ENCODE peak calls at places on chromosomes 11 and 22, in eight cellular contexts. L is T-helper 17 cell; I is GM12878; T is substantia nigra; S is activated CD4-positive, CD25-positive, alpha-beta regulatory T cell treated with anti-CD3 and anti-CD28 coated beads, Interleukin-2, amount 50 U/mL, for 16 hours; R is DMS153; O is retinal pigment epithelial cell; Z is HFFc6. N is an unnamed sample.

GRCh38 chr22:49577168-49578060 is 250.3 kb downstream of the BRD1 start:
- DNase-seq in L (no peak), I (no peak), T (no peak), S (no peak), R (no peak), O (no peak), Z (no peak), N (no peak)

GRCh38 chr11:44915621-44916020 is 35.1 kb downstream of the TP53I11 start:
- DNase-seq in L (no peak), I (no peak), T (no peak), S (no peak), R (no peak), O (no peak), Z (no peak), N (no peak)

GRCh38 chr11:13261600-13262061 is 16.0 kb upstream of the BMAL1 start:
- DNase-seq in L (no peak), I (no peak), T (no peak), S (no peak), R (no peak), O (peak; percentile 43), Z (peak; percentile 89), N (no peak)

GRCh38 chr11:74681686-74682651 is 49.3 kb downstream of the CHRDL2 start:
- DNase-seq in L (no peak), I (no peak), T (no peak), S (no peak), R (peak; percentile 12), O (no peak), Z (no peak), N (no peak)

GRCh38 chr11:9953994-9954626 is 290.2 kb downstream of the SWAP70 start:
- DNase-seq in L (no peak), I (no peak), T (no peak), S (no peak), R (no peak), O (no peak), Z (no peak), N (no peak)

GRCh38 chr22:26650722-26651421 is 6.5 kb upstream of the MIAT start:
- DNase-seq in L (no peak), I (no peak), T (no peak), S (no peak), R (no peak), O (no peak), Z (no peak), N (no peak)

GRCh38 chr11:61875698-61876097 is 15.6 kb downstream of the FADS3 start:
- DNase-seq in L (no peak), I (no peak), T (no peak), S (no peak), R (no peak), O (no peak), Z (no peak), N (no peak)

GRCh38 chr11:114308689-114309089 is 12.5 kb downstream of the NNMT start:
- DNase-seq in L (no peak), I (no peak), T (no peak), S (no peak), R (peak; percentile 38), O (no peak), Z (no peak), N (no peak)

GRCh38 chr22:20748820-20749428 is 25.0 kb upstream of the SERPIND1 start:
- DNase-seq in L (no peak), I (peak; percentile 82), T (no peak), S (no peak), R (no peak), O (no peak), Z (no peak), N (no peak)

GRCh38 chr11:46235777-46236688 is 41.4 kb upstream of the CREB3L1 start:
- DNase-seq in L (no peak), I (no peak), T (no peak), S (no peak), R (no peak), O (no peak), Z (no peak), N (no peak)

GRCh38 chr22:44191036-44191454 is 10.3 kb downstream of the PARVG start:
- DNase-seq in L (no peak), I (no peak), T (no peak), S (no peak), R (no peak), O (no peak), Z (no peak), N (no peak)

GRCh38 chr22:45718391-45718790 is 46.8 kb downstream of the ATXN10 start:
- DNase-seq in L (no peak), I (no peak), T (no peak), S (no peak), R (no peak), O (no peak), Z (no peak), N (no peak)

GRCh38 chr11:57413681-57414080 is 13.2 kb downstream of the SLC43A3 start:
- DNase-seq in L (no peak), I (no peak), T (no peak), S (no peak), R (no peak), O (no peak), Z (no peak), N (no peak)

GRCh38 chr22:37425800-37426531 is 1.3 kb downstream of the ELFN2 start:
- DNase-seq in L (no peak), I (no peak), T (no peak), S (no peak), R (no peak), O (no peak), Z (no peak), N (no peak)

GRCh38 chr22:28710112-28710888 is 30.7 kb upstream of the TTC28 start:
- DNase-seq in L (no peak), I (no peak), T (no peak), S (no peak), R (no peak), O (no peak), Z (peak; percentile 69), N (no peak)

GRCh38 chr22:26986051-26986881 is 328.9 kb downstream of the MIAT start:
- DNase-seq in L (no peak), I (no peak), T (no peak), S (no peak), R (no peak), O (peak; percentile 76), Z (no peak), N (no peak)

GRCh38 chr11:110734790-110735189 is 22.6 kb upstream of the ARHGAP20 start:
- DNase-seq in L (no peak), I (no peak), T (no peak), S (no peak), R (no peak), O (no peak), Z (no peak), N (no peak)

GRCh38 chr22:39528080-39528661 is 4.4 kb downstream of the RPS19BP1 start:
- DNase-seq in L (no peak), I (no peak), T (no peak), S (no peak), R (peak; percentile 55), O (no peak), Z (peak; percentile 46), N (no peak)

GRCh38 chr11:35803115-35803514 is 140.5 kb downstream of the TRIM44 start:
- DNase-seq in L (no peak), I (no peak), T (no peak), S (no peak), R (no peak), O (no peak), Z (no peak), N (no peak)

GRCh38 chr11:72308226-72309073 is 64.5 kb upstream of the PHOX2A start:
- DNase-seq in L (no peak), I (no peak), T (no peak), S (no peak), R (peak; percentile 99), O (peak; percentile 95), Z (peak; percentile 94), N (peak; percentile 6)

GRCh38 chr22:27679722-27680488 is 121.7 kb downstream of the MN1 start:
- DNase-seq in L (no peak), I (no peak), T (no peak), S (no peak), R (no peak), O (no peak), Z (no peak), N (no peak)

GRCh38 chr11:20010106-20010860 is 150.0 kb downstream of the DBX1 start:
- DNase-seq in L (no peak), I (no peak), T (no peak), S (no peak), R (no peak), O (no peak), Z (no peak), N (no peak)

GRCh38 chr11:122293298-122294023 is 177.4 kb upstream of the BLID start:
- DNase-seq in L (no peak), I (no peak), T (no peak), S (no peak), R (no peak), O (no peak), Z (peak; percentile 8), N (no peak)

GRCh38 chr11:67010296-67010905 is 12.5 kb upstream of the SYT12 start:
- DNase-seq in L (no peak), I (no peak), T (no peak), S (no peak), R (no peak), O (no peak), Z (no peak), N (no peak)

GRCh38 chr22:29914991-29915390 is 32.0 kb downstream of the MTMR3 start:
- DNase-seq in L (no peak), I (no peak), T (no peak), S (no peak), R (no peak), O (no peak), Z (no peak), N (no peak)

GRCh38 chr11:131897247-131897646 is 526.8 kb downstream of the NTM start:
- DNase-seq in L (no peak), I (no peak), T (no peak), S (no peak), R (no peak), O (no peak), Z (no peak), N (no peak)

GRCh38 chr11:113289341-113290187 is 24.8 kb upstream of the TTC12 start:
- DNase-seq in L (peak; percentile 61), I (peak; percentile 33), T (peak; percentile 35), S (peak; percentile 21), R (peak; percentile 5), O (no peak), Z (peak; percentile 19), N (peak; percentile 68)

GRCh38 chr11:2652857-2653643 is 46.7 kb downstream of the KCNQ1OT1 start:
- DNase-seq in L (no peak), I (no peak), T (no peak), S (no peak), R (no peak), O (no peak), Z (no peak), N (no peak)

GRCh38 chr22:19816372-19817119 is 38.1 kb downstream of the GNB1L start:
- DNase-seq in L (no peak), I (no peak), T (no peak), S (no peak), R (no peak), O (no peak), Z (no peak), N (no peak)

GRCh38 chr11:65498042-65498726 is 661 bp upstream of the MALAT1 start:
- DNase-seq in L (peak; percentile 42), I (peak; percentile 53), T (peak; percentile 52), S (no peak), R (no peak), O (no peak), Z (no peak), N (no peak)

GRCh38 chr11:128498846-128499245 is 88.5 kb downstream of the ETS1 start:
- DNase-seq in L (no peak), I (no peak), T (no peak), S (no peak), R (no peak), O (no peak), Z (peak; percentile 70), N (no peak)

GRCh38 chr11:75338516-75339218 is 12.8 kb downstream of the ARRB1 start:
- DNase-seq in L (no peak), I (no peak), T (no peak), S (no peak), R (no peak), O (no peak), Z (peak; percentile 71), N (no peak)

GRCh38 chr22:48957987-48958321 is 869.7 kb downstream of the BRD1 start:
- DNase-seq in L (no peak), I (no peak), T (no peak), S (no peak), R (no peak), O (no peak), Z (no peak), N (no peak)

GRCh38 chr11:11787305-11788066 is 54.3 kb upstream of the USP47 start:
- DNase-seq in L (peak; percentile 65), I (peak; percentile 23), T (peak; percentile 9), S (peak; percentile 51), R (peak; percentile 62), O (peak; percentile 10), Z (peak; percentile 52), N (peak; percentile 8)

N was measured in amygdala.